ENCODE peak calls at places on chromosomes 5 and 9, in eight cellular contexts. H, A, L, J, Z, S, T and P are unnamed samples.

GRCh38 chr5:130337179-130337888 is 433.1 kb downstream of the CHSY3 start:
- DNase-seq in H (no peak), A (peak), L (no peak), J (no peak), Z (no peak), S (no peak), T (no peak), P (no peak)

GRCh38 chr5:9297171-9297570 is 248.7 kb downstream of the SEMA5A start:
- DNase-seq in H (no peak), A (no peak), L (no peak), J (no peak), Z (no peak), S (no peak), T (no peak), P (no peak)

GRCh38 chr5:158236511-158237335 is 377.8 kb upstream of the CLINT1 start:
- DNase-seq in H (no peak), A (no peak), L (no peak), J (no peak), Z (no peak), S (no peak), T (no peak), P (no peak)

GRCh38 chr9:109487247-109487646 is 10.9 kb downstream of the PTPN3 start:
- DNase-seq in H (no peak), A (no peak), L (no peak), J (no peak), Z (no peak), S (no peak), T (no peak), P (no peak)

GRCh38 chr9:113940077-113940476 is 64.0 kb downstream of the ZNF618 start:
- DNase-seq in H (no peak), A (no peak), L (no peak), J (no peak), Z (no peak), S (no peak), T (no peak), P (no peak)

GRCh38 chr5:141757402-141757801 is 75.4 kb upstream of the ARAP3 start:
- DNase-seq in H (no peak), A (no peak), L (no peak), J (no peak), Z (no peak), S (no peak), T (no peak), P (peak)

GRCh38 chr9:109975574-109976327 is 195.8 kb downstream of the PALM2AKAP2 start:
- DNase-seq in H (no peak), A (no peak), L (no peak), J (no peak), Z (no peak), S (no peak), T (no peak), P (no peak)

GRCh38 chr5:73690015-73690414 is 64.0 kb downstream of the ARHGEF28 start:
- DNase-seq in H (no peak), A (no peak), L (no peak), J (no peak), Z (no peak), S (no peak), T (no peak), P (no peak)

GRCh38 chr9:16136961-16137360 is 584.1 kb downstream of the CCDC171 start:
- DNase-seq in H (no peak), A (no peak), L (no peak), J (no peak), Z (no peak), S (no peak), T (no peak), P (no peak)

GRCh38 chr5:109866051-109866450 is 176.3 kb downstream of the MAN2A1 start:
- DNase-seq in H (no peak), A (no peak), L (no peak), J (no peak), Z (no peak), S (no peak), T (no peak), P (no peak)

GRCh38 chr5:18967637-18968036 is 1020.4 kb downstream of the CDH18 start:
- DNase-seq in H (no peak), A (no peak), L (no peak), J (no peak), Z (no peak), S (no peak), T (no peak), P (no peak)

GRCh38 chr9:26462751-26463150 is 429.9 kb downstream of the CAAP1 start:
- DNase-seq in H (no peak), A (no peak), L (no peak), J (no peak), Z (no peak), S (no peak), T (no peak), P (no peak)